ENCODE peak calls at places on chromosomes 11 and 22, in four cellular contexts. J is mucosa of descending colon, M is PC-9, Q is left ventricle myocardium inferior. I is an unnamed sample. For H3K4me1, the result is how much of the 10 kb centered on the place peaks cover.

GRCh38 chr11:70873736-70874412 is 378.5 kb downstream of the SHANK2 start:
- DNase-seq in J (no peak), M (no peak), Q (no peak), I (no peak)

GRCh38 chr11:72233773-72234513 is 9.4 kb downstream of the INPPL1 start:
- DNase-seq in M (no peak), Q (no peak), J (no peak), I (no peak)

GRCh38 chr11:104625246-104625645 is 273.0 kb downstream of the CASP12 start:
- DNase-seq in J (no peak), Q (no peak), M (no peak), I (no peak)

GRCh38 chr11:19460718-19461405 is 220.1 kb upstream of the E2F8 start:
- DNase-seq in J (peak), M (no peak), Q (peak), I (no peak)

GRCh38 chr11:88363004-88363403 is 25.5 kb upstream of the CTSC start:
- DNase-seq in J (no peak), Q (no peak), M (no peak), I (no peak)

GRCh38 chr22:19523240-19524169 is 705 bp downstream of the CLDN5 start:
- DNase-seq in J (no peak), Q (no peak), M (no peak), I (peak)

GRCh38 chr11:128297805-128298204 is 289.6 kb downstream of the ETS1 start:
- DNase-seq in M (no peak), J (no peak), Q (no peak), I (no peak)

GRCh38 chr22:19868773-19869471 is 14.2 kb upstream of the GNB1L start:
- DNase-seq in M (no peak), J (peak), Q (peak), I (peak)

GRCh38 chr11:2698386-2699184 is 1.2 kb downstream of the KCNQ1OT1 start:
- DNase-seq in J (no peak), Q (peak), M (no peak), I (no peak)

GRCh38 chr11:95991101-95991500 is 67.2 kb upstream of the MTMR2 start:
- DNase-seq in J (no peak), M (peak), Q (no peak), I (peak)

GRCh38 chr22:45198463-45198795 is 34.7 kb downstream of the NUP50 start:
- DNase-seq in Q (no peak), J (no peak), M (no peak), I (no peak)

GRCh38 chr11:2402890-2403645 is 2.5 kb downstream of the TSSC4 start:
- DNase-seq in J (no peak), Q (no peak), M (no peak), I (no peak)

GRCh38 chr11:20551096-20551495 is 48.3 kb upstream of the SLC6A5 start:
- DNase-seq in Q (no peak), J (no peak), M (no peak), I (no peak)

GRCh38 chr22:47570300-47570685 is 807.8 kb downstream of the TBC1D22A start:
- DNase-seq in M (no peak), Q (no peak), J (no peak), I (no peak)

GRCh38 chr22:25702046-25702445 is 39.9 kb upstream of the MYO18B start:
- DNase-seq in M (no peak), J (no peak), Q (no peak), I (peak)

GRCh38 chr11:112289588-112290461 is 29.2 kb upstream of the PLET1 start:
- DNase-seq in Q (peak), M (peak), J (peak), I (no peak)

GRCh38 chr11:71895961-71896360 is 17.7 kb downstream of the DEFB131B start:
- DNase-seq in M (no peak), Q (no peak), J (no peak), I (no peak)

GRCh38 chr11:5138256-5138655 is at the start of gene OR52A5:
- DNase-seq in Q (no peak), M (no peak), J (no peak), I (no peak)

GRCh38 chr11:123573291-123573690 is 81.1 kb downstream of the SCN3B start:
- DNase-seq in M (no peak), Q (no peak), J (no peak), I (no peak)

GRCh38 chr11:119896387-119897045 is 167.5 kb upstream of the NECTIN1 start:
- DNase-seq in M (no peak), J (no peak), Q (no peak), I (no peak)

GRCh38 chr11:118152552-118153471 is at the start of gene SCN4B:
- DNase-seq in J (peak), M (no peak), Q (peak), I (no peak)

GRCh38 chr11:67301951-67302516 is 1.3 kb upstream of the SSH3 start:
- DNase-seq in Q (peak), J (peak), M (peak), I (peak)

GRCh38 chr22:45978275-45978713 is 1.3 kb upstream of the WNT7B start:
- DNase-seq in M (no peak), J (no peak), Q (no peak), I (no peak)

GRCh38 chr22:49211176-49211575 is 616.5 kb downstream of the BRD1 start:
- DNase-seq in Q (peak), J (no peak), M (no peak), I (no peak)

GRCh38 chr22:44719586-44720368 is 17.8 kb downstream of the PRR5 start:
- DNase-seq in Q (peak), J (peak), M (no peak), I (no peak)

GRCh38 chr11:65165847-65166317 is 4.2 kb upstream of the SPDYC start:
- DNase-seq in J (peak), Q (no peak), M (no peak), I (no peak)

GRCh38 chr22:34001701-34002466 is 81.6 kb upstream of the LARGE1 start:
- DNase-seq in M (no peak), J (no peak), Q (no peak), I (peak)

GRCh38 chr11:85823816-85824215 is 12.9 kb upstream of the SYTL2 start:
- DNase-seq in M (no peak), J (peak), Q (no peak), I (no peak)

DNA sequence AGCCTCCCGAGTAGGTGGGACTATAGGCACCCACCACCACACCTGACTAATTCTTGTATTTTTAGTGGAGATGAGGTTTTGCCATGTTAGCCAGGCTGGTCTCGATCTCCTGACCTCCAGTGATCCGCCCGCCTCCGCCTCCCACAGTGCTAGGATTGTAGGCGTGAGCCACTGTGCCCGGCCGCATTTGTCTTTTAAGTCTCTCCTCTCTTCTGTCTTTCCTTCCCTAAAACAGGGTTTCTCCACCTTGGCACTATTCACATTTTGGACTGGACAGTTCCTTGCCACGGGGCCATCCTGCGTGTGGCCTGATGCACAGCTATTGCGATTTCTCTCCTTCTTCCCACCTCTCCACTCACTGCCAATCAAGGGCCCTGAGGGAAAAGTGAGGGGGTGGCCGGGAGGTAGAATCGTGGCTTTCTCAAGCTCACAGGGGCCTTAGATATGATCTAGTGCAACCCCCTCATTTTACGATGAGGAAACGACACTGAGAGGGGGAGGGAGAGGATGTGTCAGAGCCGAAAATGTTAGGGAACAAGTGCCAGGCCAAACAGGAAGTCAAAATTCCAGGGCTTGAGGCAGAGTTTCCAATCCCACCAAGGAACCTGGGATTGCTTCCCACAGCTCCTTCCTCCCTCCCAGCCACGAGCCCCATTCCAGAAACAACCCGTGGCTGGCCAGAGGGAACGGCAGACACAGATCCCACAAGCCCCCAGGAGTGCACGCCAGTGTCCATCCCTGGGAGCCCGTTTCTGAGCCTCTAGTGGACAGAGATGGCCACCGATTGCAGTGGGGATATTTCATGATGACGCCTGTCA is 21.2 kb downstream of the SCGB1A1 start:
- DNase-seq in Q (no peak), J (peak), M (no peak), I (no peak)
- TF ChIP-seq CTCF in Q (no peak), J (no peak), M (no peak), I (no peak)

GRCh38 chr22:22820076-22820475 is 67.5 kb upstream of the IGLL5 start:
- DNase-seq in M (no peak), Q (no peak), J (no peak), I (no peak)
- H3K4me1 ChIP-seq in M (under half), Q (under half), J (under half), I (under half)

DNA sequence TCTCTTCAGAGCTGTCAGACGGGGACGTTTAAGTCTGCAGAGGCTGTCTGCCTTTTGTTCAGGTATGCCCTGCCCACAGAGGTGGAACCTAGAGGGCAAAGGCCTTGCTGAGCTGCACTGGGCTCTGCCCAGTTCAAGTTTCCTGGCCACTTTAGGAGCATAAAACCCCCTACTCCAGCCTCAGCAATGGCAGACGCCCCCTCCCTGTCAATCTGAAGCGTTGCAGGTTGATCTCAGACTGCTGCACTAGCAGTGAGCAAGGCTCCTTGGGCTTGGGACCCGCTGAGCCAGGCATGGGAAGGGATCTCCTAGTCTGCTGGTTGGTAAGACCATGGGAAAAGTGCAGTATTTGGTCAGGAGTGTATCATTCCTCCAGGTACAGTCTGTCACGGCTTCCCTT is 66.6 kb upstream of the TP53I11 start:
- DNase-seq in J (no peak), M (no peak), Q (no peak), I (no peak)
- TF ChIP-seq CTCF in J (no peak), M (peak), Q (no peak), I (peak)

DNA sequence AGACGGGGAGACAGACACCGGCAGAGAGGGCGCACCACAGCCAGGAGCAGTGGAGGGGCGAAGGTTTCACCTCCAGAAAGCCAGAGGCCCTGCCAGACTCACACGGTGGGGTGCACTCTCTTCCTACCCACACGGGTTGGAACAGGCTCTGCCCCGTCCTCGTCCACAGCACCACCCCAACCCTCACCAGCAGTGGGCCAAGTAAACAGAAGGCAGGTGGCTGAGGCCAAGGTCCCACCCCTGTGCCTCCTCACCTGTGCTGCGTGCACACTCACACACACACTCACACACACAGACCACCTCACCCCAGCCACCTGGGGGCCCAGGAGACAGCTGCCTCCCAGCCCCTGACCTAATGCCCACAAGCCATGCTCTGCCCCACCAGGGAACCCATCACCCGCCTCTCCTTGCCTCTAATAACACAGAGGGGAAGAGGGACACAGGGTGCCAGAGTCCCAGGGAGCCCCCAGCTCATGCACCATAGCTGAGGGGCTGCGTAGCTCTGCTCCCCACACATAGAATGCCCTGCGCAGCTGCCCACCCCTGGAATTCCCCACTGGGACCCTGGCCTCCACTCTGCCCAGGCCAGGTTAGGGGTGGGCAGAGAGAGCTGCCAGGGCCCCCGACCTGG is 3.1 kb downstream of the CYB5R3 start:
- DNase-seq in M (no peak), J (peak), Q (no peak), I (no peak)
- H3K4me1 ChIP-seq in M (under half), J (half or more), Q (half or more), I (under half)